ENCODE peak calls at places on chromosome 20, in five cellular contexts. M, P, Z, J and T are unnamed samples.
A peak's percentile ranks its signal among the peaks of the same experiment; 100 is the strongest.

GRCh38 chr20:34300809-34301586 is 2.2 kb downstream of the AHCY start:
- DNase-seq in M (no peak), P (no peak), Z (peak; percentile 28), J (no peak), T (no peak)

GRCh38 chr20:10462516-10462915 is 27.4 kb downstream of the SLX4IP start:
- DNase-seq in M (no peak), P (no peak), Z (no peak), J (no peak), T (no peak)

GRCh38 chr20:50294164-50295088 is 103.8 kb downstream of the CEBPB start:
- DNase-seq in M (no peak), P (no peak), Z (no peak), J (no peak), T (no peak)

GRCh38 chr20:24756292-24757025 is 192.6 kb upstream of the CST7 start:
- DNase-seq in M (no peak), P (no peak), Z (no peak), J (no peak), T (no peak)

GRCh38 chr20:2520617-2521016 is 11.9 kb upstream of the ZNF343 start:
- DNase-seq in M (no peak), P (no peak), Z (no peak), J (no peak), T (no peak)

GRCh38 chr20:44768256-44768655 is 22.6 kb downstream of the KCNK15 start:
- DNase-seq in M (no peak), P (no peak), Z (no peak), J (no peak), T (no peak)

GRCh38 chr20:43658723-43659419 is 8.0 kb upstream of the MYBL2 start:
- DNase-seq in M (no peak), P (no peak), Z (no peak), J (no peak), T (no peak)

GRCh38 chr20:7938058-7938457 is 2.2 kb downstream of the HAO1 start:
- DNase-seq in M (no peak), P (no peak), Z (no peak), J (no peak), T (no peak)

GRCh38 chr20:10492065-10492464 is 57.0 kb downstream of the SLX4IP start:
- DNase-seq in M (no peak), P (no peak), Z (no peak), J (no peak), T (peak; percentile 61)

GRCh38 chr20:1841554-1842140 is 53.6 kb upstream of the SIRPA start:
- DNase-seq in M (no peak), P (no peak), Z (no peak), J (peak; percentile 57), T (no peak)

GRCh38 chr20:16929756-16930155 is 181.6 kb downstream of the OTOR start:
- DNase-seq in M (no peak), P (no peak), Z (no peak), J (no peak), T (peak; percentile 28)

GRCh38 chr20:2750343-2751251 is 49.8 kb downstream of the CPXM1 start:
- DNase-seq in M (no peak), P (no peak), Z (no peak), J (peak; percentile 42), T (peak; percentile 12)

GRCh38 chr20:40160151-40160550 is 528.9 kb downstream of the MAFB start:
- DNase-seq in M (no peak), P (no peak), Z (peak; percentile 26), J (peak; percentile 21), T (peak; percentile 32)

GRCh38 chr20:37758332-37758731 is 64.5 kb downstream of the CTNNBL1 start:
- DNase-seq in M (no peak), P (no peak), Z (peak; percentile 18), J (no peak), T (no peak)

GRCh38 chr20:2032168-2032567 is 38.3 kb upstream of the PDYN start:
- DNase-seq in M (no peak), P (no peak), Z (no peak), J (no peak), T (no peak)

GRCh38 chr20:57190536-57191265 is 75.7 kb downstream of the BMP7 start:
- DNase-seq in M (no peak), P (no peak), Z (no peak), J (no peak), T (no peak)

GRCh38 chr20:58056021-58056591 is 172.3 kb downstream of the ANKRD60 start:
- DNase-seq in M (no peak), P (no peak), Z (no peak), J (peak; percentile 8), T (no peak)

GRCh38 chr20:39516964-39517363 is 554.8 kb downstream of the DHX35 start:
- DNase-seq in M (no peak), P (no peak), Z (no peak), J (no peak), T (no peak)

GRCh38 chr20:46046588-46047310 is 17.7 kb downstream of the SLC12A5 start:
- DNase-seq in M (no peak), P (no peak), Z (no peak), J (no peak), T (no peak)

GRCh38 chr20:13487202-13487601 is 151.5 kb downstream of the TASP1 start:
- DNase-seq in M (no peak), P (no peak), Z (no peak), J (no peak), T (no peak)

GRCh38 chr20:2713285-2713684 is 20.7 kb downstream of the EBF4 start:
- DNase-seq in M (no peak), P (no peak), Z (no peak), J (no peak), T (no peak)

GRCh38 chr20:46621492-46621891 is 29.8 kb downstream of the SLC13A3 start:
- DNase-seq in M (peak; percentile 8), P (no peak), Z (no peak), J (no peak), T (peak; percentile 55)

GRCh38 chr20:37336369-37337207 is 9.4 kb upstream of the SRC start:
- DNase-seq in M (no peak), P (peak; percentile 27), Z (peak; percentile 70), J (no peak), T (no peak)

GRCh38 chr20:33857722-33858563 is 46.8 kb downstream of the CHMP4B start:
- DNase-seq in M (no peak), P (no peak), Z (no peak), J (no peak), T (no peak)

GRCh38 chr20:18440403-18440802 is 26.4 kb downstream of the DZANK1 start:
- DNase-seq in M (no peak), P (no peak), Z (no peak), J (no peak), T (no peak)

GRCh38 chr20:26218301-26218700 is 521.6 kb upstream of the ZNF337 start:
- DNase-seq in M (no peak), P (no peak), Z (no peak), J (no peak), T (no peak)

GRCh38 chr20:32355417-32355841 is 2.7 kb upstream of the ASXL1 start:
- DNase-seq in M (no peak), P (no peak), Z (no peak), J (no peak), T (no peak)

GRCh38 chr20:46255440-46256104 is 52.7 kb downstream of the CDH22 start:
- DNase-seq in M (no peak), P (peak; percentile 40), Z (peak; percentile 78), J (peak; percentile 30), T (no peak)

GRCh38 chr20:34269996-34270627 is 28.9 kb downstream of the ASIP start:
- DNase-seq in M (no peak), P (no peak), Z (peak; percentile 21), J (peak; percentile 85), T (peak; percentile 12)

GRCh38 chr20:33444797-33445560 is 1.4 kb upstream of the SNTA1 start:
- DNase-seq in M (no peak), P (peak; percentile 36), Z (peak; percentile 31), J (no peak), T (no peak)

GRCh38 chr20:58125726-58126125 is 102.7 kb downstream of the ANKRD60 start:
- DNase-seq in M (no peak), P (no peak), Z (no peak), J (no peak), T (no peak)

GRCh38 chr20:39195495-39196129 is 233.5 kb downstream of the DHX35 start:
- DNase-seq in M (no peak), P (no peak), Z (no peak), J (no peak), T (no peak)

GRCh38 chr20:37301120-37301519 is 11.7 kb downstream of the MANBAL start:
- DNase-seq in M (no peak), P (no peak), Z (no peak), J (no peak), T (no peak)

GRCh38 chr20:35342154-35342769 is 50.0 kb upstream of the FAM83C start:
- DNase-seq in M (no peak), P (no peak), Z (no peak), J (no peak), T (no peak)
- TF ChIP-seq CTCF in M (peak; percentile 38), P (no peak), Z (peak; percentile 32), J (no peak), T (peak; percentile 69)

GRCh38 chr20:59938221-59938620 is 1.9 kb downstream of the PPP1R3D start:
- DNase-seq in M (no peak), P (no peak), Z (no peak), J (no peak), T (peak; percentile 21)
- H3K27ac ChIP-seq in M (no peak overlapping the region), P (no peak overlapping the region), Z (peak overlapping the region; percentile 100), J (peak overlapping the region; percentile 98), T (no peak overlapping the region)

DNA sequence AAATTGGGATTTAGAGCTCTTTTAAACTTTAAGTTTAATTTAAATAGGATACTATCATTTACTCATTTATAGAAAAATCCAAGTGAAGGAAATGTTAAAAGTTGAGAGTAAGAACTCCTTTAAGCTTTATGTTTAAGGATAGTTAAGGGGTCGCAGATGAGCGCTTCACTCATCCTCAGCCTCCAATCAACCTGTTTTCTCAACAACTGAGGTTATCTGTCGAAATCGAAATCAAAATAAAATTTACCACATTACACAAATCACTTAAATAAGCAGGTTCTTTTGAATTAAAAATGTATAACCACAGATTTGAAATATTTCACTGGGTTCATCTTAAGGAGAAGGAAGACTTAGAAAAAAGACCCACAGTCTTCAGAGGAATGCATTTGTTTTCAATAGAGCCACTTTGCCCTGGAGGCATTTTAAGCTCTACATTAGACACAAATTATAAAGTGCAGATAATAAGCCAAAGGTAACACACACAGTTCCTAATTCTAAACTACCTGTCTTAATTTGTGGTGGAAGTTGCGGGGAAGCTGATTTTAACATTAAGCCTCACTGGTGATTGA is 5.5 kb downstream of the PAX1 start:
- DNase-seq in M (no peak), P (no peak), Z (no peak), J (no peak), T (no peak)
- H3K27me3 ChIP-seq in M (peaks cover 45% of the 10 kb centered on the region), P (no peaks in the 10 kb centered on the region), Z (peaks cover 99% of the 10 kb centered on the region), J (peaks cover 95% of the 10 kb centered on the region), T (peaks cover 74% of the 10 kb centered on the region)

DNA sequence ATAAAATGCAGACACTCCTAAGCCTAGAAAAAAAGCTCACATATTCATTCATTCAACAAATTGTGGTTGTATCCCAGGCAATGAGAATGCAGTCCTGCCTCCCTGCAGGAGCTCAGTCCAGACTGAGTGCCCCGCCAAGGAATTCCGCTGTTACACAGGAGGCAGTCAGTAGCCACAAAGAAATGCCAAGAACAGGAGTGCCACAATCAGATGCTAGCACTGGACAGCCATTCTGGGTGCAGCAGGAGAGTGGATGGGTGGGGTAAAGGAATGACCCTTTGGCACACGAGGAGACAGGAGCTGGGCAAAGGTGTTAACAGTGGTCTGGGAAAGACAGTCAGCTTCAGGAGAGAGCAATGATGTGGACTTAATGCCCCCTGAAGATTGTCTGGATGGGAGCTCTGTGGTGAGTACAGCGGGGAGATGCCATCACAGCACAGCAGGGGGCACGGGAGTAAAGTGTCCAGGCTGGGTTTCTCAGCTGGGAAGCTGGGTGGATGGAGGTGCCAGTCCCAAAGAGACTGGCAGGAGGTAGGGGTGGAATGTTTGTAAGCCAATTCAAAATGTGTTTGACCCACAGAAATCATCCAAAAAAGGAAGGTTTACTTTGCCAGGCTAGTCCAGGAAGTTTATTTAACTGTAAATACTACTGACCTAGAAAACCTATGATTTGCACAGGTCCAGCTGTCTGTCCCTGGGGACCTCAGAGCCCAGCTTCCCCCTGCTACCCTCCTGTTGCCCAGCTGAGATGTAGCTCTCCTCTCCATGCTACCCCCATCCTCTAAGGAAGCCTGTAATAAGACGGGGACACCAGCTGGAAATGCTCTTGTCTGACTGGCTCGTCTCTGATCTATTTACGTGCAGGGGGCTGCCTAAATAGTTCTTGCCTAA is 84.1 kb downstream of the SLC23A2 start:
- DNase-seq in M (no peak), P (no peak), Z (no peak), J (no peak), T (peak; percentile 4)
- TF ChIP-seq CTCF in M (peak; percentile 25), P (no peak), Z (no peak), J (no peak), T (peak; percentile 13)